ENCODE peak calls at places on chromosomes 1 and 21, in ten cellular contexts. Q is K562, R is IMR-90, B is PC-3, P is mammary epithelial cell, V is lung, D is fibroblast of lung, M is GM23338, G is cardiac muscle cell, H is body of pancreas. U is an unnamed sample.

GRCh38 chr1:206812456-206812855 is 40.2 kb upstream of the IL10 start:
- DNase-seq in D (no peak), G (no peak), B (no peak), M (no peak), P (no peak), R (no peak), V (no peak), Q (no peak), H (no peak), U (no peak)

GRCh38 chr1:203691454-203691853 is 64.8 kb downstream of the ATP2B4 start:
- DNase-seq in D (no peak), B (no peak), V (no peak), Q (no peak), H (no peak), P (no peak), G (peak; percentile 30), R (no peak), M (peak; percentile 27), U (no peak)

GRCh38 chr1:18581420-18581880 is 49.2 kb upstream of the PAX7 start:
- DNase-seq in G (peak; percentile 23), H (peak; percentile 35), V (no peak), P (no peak), B (peak; percentile 41), D (no peak), M (peak; percentile 79), Q (peak; percentile 77), R (no peak), U (peak; percentile 25)

GRCh38 chr1:153612755-153613331 is at the start of gene S100A16:
- DNase-seq in B (peak; percentile 95), M (peak; percentile 68), D (peak; percentile 63), V (peak; percentile 84), P (peak; percentile 96), R (peak; percentile 61), H (peak; percentile 84), Q (no peak), G (peak; percentile 75), U (no peak)

GRCh38 chr1:153393926-153394325 is 3.1 kb upstream of the S100A8 start:
- DNase-seq in H (no peak), M (peak; percentile 54), Q (peak; percentile 20), B (no peak), R (no peak), D (no peak), V (no peak), P (no peak), G (no peak), U (peak; percentile 19)

GRCh38 chr1:22328331-22329170 is 123.1 kb upstream of the ZBTB40 start:
- DNase-seq in H (no peak), D (no peak), V (no peak), B (no peak), Q (no peak), G (no peak), M (no peak), P (no peak), R (no peak), U (no peak)

GRCh38 chr1:241998412-241998921 is 431 bp downstream of the MAP1LC3C start:
- DNase-seq in R (peak; percentile 73), V (peak; percentile 72), Q (peak; percentile 85), D (peak; percentile 91), P (peak; percentile 78), M (peak; percentile 87), H (peak; percentile 60), B (peak; percentile 94), G (peak; percentile 84), U (peak; percentile 67)

GRCh38 chr1:101236546-101237228 is at the start of gene S1PR1:
- DNase-seq in P (peak; percentile 50), V (peak; percentile 57), B (peak; percentile 37), Q (no peak), R (peak; percentile 69), M (peak; percentile 88), G (peak; percentile 85), H (peak; percentile 31), D (peak; percentile 73), U (peak; percentile 49)

GRCh38 chr21:44441041-44441400 is 14.3 kb upstream of the LRRC3 start:
- DNase-seq in G (no peak), Q (no peak), D (no peak), P (no peak), H (no peak), B (no peak), M (no peak), V (no peak), R (no peak), U (no peak)

GRCh38 chr21:45957986-45958610 is 23.5 kb upstream of the COL6A1 start:
- DNase-seq in P (no peak), M (no peak), H (no peak), G (peak; percentile 89), V (no peak), Q (no peak), B (no peak), R (peak; percentile 30), D (peak; percentile 90), U (no peak)

GRCh38 chr1:212010004-212010403 is 25.4 kb downstream of the INTS7 start:
- DNase-seq in M (no peak), G (no peak), H (no peak), P (no peak), D (no peak), R (peak; percentile 58), B (no peak), V (no peak), Q (no peak), U (no peak)

GRCh38 chr1:22309572-22309971 is 142.1 kb upstream of the ZBTB40 start:
- DNase-seq in Q (no peak), H (no peak), B (no peak), D (no peak), R (no peak), P (no peak), V (no peak), G (no peak), M (no peak), U (no peak)

GRCh38 chr1:173052681-173053196 is 2.0 kb upstream of the TNFSF18 start:
- DNase-seq in D (no peak), Q (no peak), M (no peak), G (peak; percentile 12), R (no peak), P (peak; percentile 90), V (no peak), H (peak; percentile 53), B (peak; percentile 100), U (no peak)

GRCh38 chr1:244205906-244206305 is 154.8 kb downstream of the ZBTB18 start:
- DNase-seq in P (no peak), R (no peak), G (no peak), M (no peak), H (no peak), D (no peak), Q (no peak), V (no peak), B (no peak), U (no peak)
- H3K36me3 ChIP-seq in P (no peaks in the 10 kb centered on the region), R (no peaks in the 10 kb centered on the region), G (no peaks in the 10 kb centered on the region), M (no peaks in the 10 kb centered on the region), H (no peaks in the 10 kb centered on the region), D (no peaks in the 10 kb centered on the region), Q (no peaks in the 10 kb centered on the region), V (no peaks in the 10 kb centered on the region), B (no peaks in the 10 kb centered on the region), U (no peaks in the 10 kb centered on the region)

DNA sequence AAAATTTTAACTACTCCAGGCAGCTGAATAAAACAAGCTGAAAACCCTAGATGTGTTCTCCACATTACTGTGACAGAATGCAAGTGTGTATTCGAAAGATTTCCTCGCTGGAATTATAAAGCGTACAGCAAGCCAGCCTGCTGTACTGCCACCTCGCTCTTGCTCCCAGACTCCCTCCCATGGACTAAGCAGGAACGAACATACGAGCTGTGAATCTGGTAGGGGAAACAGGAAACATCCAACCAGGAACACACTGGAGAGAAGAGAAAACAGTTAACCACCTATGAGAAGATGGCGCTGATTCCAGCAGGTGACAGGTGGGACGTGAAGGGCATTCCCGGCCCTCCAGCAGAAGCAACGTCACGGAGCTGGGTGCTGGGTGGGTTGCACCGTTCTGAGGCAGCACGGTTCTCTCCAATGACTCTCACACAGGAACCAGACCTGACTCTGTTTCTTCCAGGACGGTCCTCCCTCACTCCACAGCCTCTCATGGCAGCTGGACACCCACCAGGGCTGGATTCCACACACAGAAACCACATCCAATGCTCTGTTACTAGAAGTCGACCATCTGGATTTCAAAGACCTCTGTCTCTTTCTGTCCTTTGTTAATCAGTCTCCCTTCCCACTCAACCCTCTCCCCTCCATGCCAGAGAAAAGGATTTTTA is 219.2 kb downstream of the RERE start:
- DNase-seq in Q (no peak), V (no peak), R (peak; percentile 78), P (no peak), G (peak; percentile 80), D (peak; percentile 77), M (peak; percentile 52), H (peak; percentile 71), B (no peak), U (no peak)
- TF ChIP-seq CTCF in Q (no peak), V (peak; percentile 5), R (peak; percentile 57), P (no peak), G (peak; percentile 64), D (peak; percentile 42), M (peak; percentile 32), H (peak; percentile 36), B (peak; percentile 8), U (no peak)

GRCh38 chr1:37851782-37852210 is 7.6 kb downstream of the MTF1 start:
- DNase-seq in M (no peak), P (no peak), D (peak; percentile 21), G (peak; percentile 22), Q (no peak), V (no peak), B (no peak), H (no peak), R (peak; percentile 26), U (no peak)

GRCh38 chr1:37851271-37851670 is 8.1 kb downstream of the MTF1 start:
- DNase-seq in M (no peak), D (no peak), P (no peak), Q (no peak), B (no peak), V (no peak), G (no peak), R (no peak), H (no peak), U (no peak)

GRCh38 chr1:37850352-37850955 is 8.9 kb downstream of the MTF1 start:
- DNase-seq in M (no peak), B (peak; percentile 32), R (peak; percentile 19), H (no peak), V (no peak), Q (no peak), G (peak; percentile 28), P (peak; percentile 38), D (no peak), U (no peak)

GRCh38 chr1:37854406-37854805 is 5.0 kb downstream of the MTF1 start:
- DNase-seq in D (no peak), V (no peak), P (no peak), R (no peak), M (no peak), H (no peak), G (no peak), B (no peak), Q (no peak), U (no peak)

GRCh38 chr1:37853157-37853556 is 6.2 kb downstream of the MTF1 start:
- DNase-seq in R (no peak), M (no peak), Q (peak; percentile 32), V (no peak), B (no peak), P (no peak), H (no peak), D (no peak), G (no peak), U (no peak)
- H3K4me1 ChIP-seq in R (peaks cover 4% of the 10 kb centered on the region), M (no peaks in the 10 kb centered on the region), Q (peaks cover 19% of the 10 kb centered on the region), V (peaks cover 10% of the 10 kb centered on the region), B (peaks cover 13% of the 10 kb centered on the region), P (peaks cover 2% of the 10 kb centered on the region), H (peaks cover 27% of the 10 kb centered on the region), D (no peaks in the 10 kb centered on the region), G (peaks cover under 1% of the 10 kb centered on the region), U (peaks cover 50% of the 10 kb centered on the region)

GRCh38 chr1:66982561-66983285 is 57.9 kb downstream of the MIER1 start:
- DNase-seq in V (no peak), M (no peak), Q (no peak), D (no peak), R (no peak), G (no peak), B (no peak), H (no peak), P (no peak), U (no peak)
- H3K36me3 ChIP-seq in V (peaks cover 4% of the 10 kb centered on the region), M (peaks cover 10% of the 10 kb centered on the region), Q (peaks cover 92% of the 10 kb centered on the region), D (peaks cover 8% of the 10 kb centered on the region), R (peaks cover 16% of the 10 kb centered on the region), G (peaks cover 74% of the 10 kb centered on the region), B (peaks cover 41% of the 10 kb centered on the region), H (peaks cover 4% of the 10 kb centered on the region), P (peaks cover 48% of the 10 kb centered on the region), U (peaks cover 32% of the 10 kb centered on the region)